ENCODE peak calls at places on chromosomes 16 and 17, in seven cellular contexts. G is mesendoderm; Z is thoracic aorta; W is left colon; E is CD8-positive, alpha-beta memory T cell; P is effector CD4-positive, alpha-beta T cell; S is skeletal muscle cell. Y is an unnamed sample.

GRCh38 chr16:86343111-86343642 is 167.2 kb upstream of the FOXF1 start:
- DNase-seq in S (peak; percentile 34), E (no peak), Z (peak; percentile 36), G (no peak), W (peak; percentile 47), P (no peak), Y (no peak)

GRCh38 chr16:88599092-88599733 is 29.0 kb downstream of the ZC3H18 start:
- DNase-seq in W (peak; percentile 59), Z (peak; percentile 17), G (no peak), S (no peak), E (no peak), P (no peak), Y (no peak)

GRCh38 chr16:24516900-24517669 is 22.3 kb upstream of the RBBP6 start:
- DNase-seq in G (peak; percentile 87), S (peak; percentile 42), W (peak; percentile 80), Z (peak; percentile 52), E (peak; percentile 55), P (peak; percentile 66), Y (peak; percentile 73)

GRCh38 chr16:66247516-66248089 is 118.9 kb upstream of the CDH5 start:
- DNase-seq in Z (no peak), E (no peak), P (no peak), W (no peak), G (no peak), S (no peak), Y (no peak)

GRCh38 chr17:1498233-1498632 is 5.7 kb upstream of the MYO1C start:
- DNase-seq in P (no peak), G (no peak), W (no peak), E (no peak), Z (no peak), S (no peak), Y (no peak)

GRCh38 chr16:17368951-17369350 is 101.8 kb downstream of the XYLT1 start:
- DNase-seq in E (no peak), Z (no peak), W (no peak), G (no peak), S (no peak), P (no peak), Y (peak; percentile 10)

GRCh38 chr16:68128577-68129305 is 43.6 kb downstream of the NFATC3 start:
- DNase-seq in G (peak; percentile 26), W (no peak), E (no peak), P (no peak), S (no peak), Z (no peak), Y (no peak)

GRCh38 chr17:30405161-30405560 is 26.4 kb downstream of the CPD start:
- DNase-seq in S (no peak), P (no peak), W (no peak), E (no peak), G (peak; percentile 93), Z (no peak), Y (no peak)

GRCh38 chr16:65229191-65229662 is 107.4 kb upstream of the CDH11 start:
- DNase-seq in W (no peak), E (no peak), S (no peak), Z (no peak), G (peak; percentile 58), P (no peak), Y (no peak)

GRCh38 chr16:85663891-85664321 is 24.8 kb downstream of the GINS2 start:
- DNase-seq in P (no peak), S (no peak), G (no peak), W (peak; percentile 55), Z (no peak), E (no peak), Y (no peak)

GRCh38 chr17:60526726-60527125 is 684 bp upstream of the APPBP2 start:
- DNase-seq in P (no peak), E (no peak), G (peak; percentile 13), Z (no peak), W (no peak), S (no peak), Y (no peak)

GRCh38 chr17:7133424-7133823 is 18.8 kb upstream of the ASGR2 start:
- DNase-seq in W (no peak), E (peak; percentile 14), G (peak; percentile 92), P (no peak), S (no peak), Z (no peak), Y (no peak)

GRCh38 chr17:80012156-80012555 is 23.5 kb downstream of the TBC1D16 start:
- DNase-seq in E (no peak), G (no peak), S (no peak), Z (no peak), P (no peak), W (no peak), Y (no peak)

GRCh38 chr16:82544378-82544777 is 82.4 kb upstream of the CDH13 start:
- DNase-seq in E (no peak), Z (no peak), P (no peak), G (no peak), W (no peak), S (no peak), Y (no peak)

GRCh38 chr17:50423553-50424159 is 2.4 kb upstream of the ACSF2 start:
- DNase-seq in E (no peak), Z (no peak), W (no peak), S (peak; percentile 85), P (no peak), G (peak; percentile 58), Y (no peak)

GRCh38 chr16:78789556-78789955 is 690.1 kb downstream of the WWOX start:
- DNase-seq in P (no peak), W (no peak), S (no peak), Z (no peak), E (no peak), G (no peak), Y (no peak)

GRCh38 chr16:29694384-29695195 is 15.6 kb downstream of the QPRT start:
- DNase-seq in W (no peak), S (peak; percentile 58), P (no peak), Z (no peak), G (no peak), E (no peak), Y (no peak)

GRCh38 chr17:12599185-12599920 is 66.3 kb upstream of the MYOCD start:
- DNase-seq in G (no peak), P (no peak), S (no peak), W (peak; percentile 15), Z (no peak), E (no peak), Y (no peak)

GRCh38 chr16:82050506-82050905 is 15.5 kb downstream of the HSD17B2 start:
- DNase-seq in W (no peak), E (no peak), P (no peak), G (no peak), Z (no peak), S (no peak), Y (no peak)

Y was measured in T-cell.